ENCODE peak calls at places on chromosomes 16 and 17, in eight cellular contexts. G is lower lobe of right lung; H is pancreas; V is HepG2; J is sciatic nerve; L is CD4-positive, alpha-beta T cell; D is Right ventricle myocardium inferior; C is activated CD8-positive, alpha-beta T cell treated with anti-CD3 and anti-CD28 coated beads for 36 hours. M is an unnamed sample.

GRCh38 chr17:2271985-2272702 is 31.4 kb downstream of the SMG6 start:
- ATAC-seq in G (no peak), H (no peak), V (no peak), J (no peak), L (no peak), D (no peak), C (peak), M (no peak)

GRCh38 chr17:9959377-9959981 is 54.4 kb upstream of the RCVRN start:
- ATAC-seq in G (peak), H (peak), V (peak), J (peak), L (no peak), D (peak), C (peak), M (peak)

GRCh38 chr16:84851192-84852127 is 31.7 kb downstream of the CRISPLD2 start:
- ATAC-seq in G (peak), H (peak), V (peak), J (peak), L (no peak), D (no peak), C (no peak), M (no peak)

GRCh38 chr16:83515395-83515794 is 292.4 kb upstream of the HSBP1 start:
- ATAC-seq in G (no peak), H (no peak), V (no peak), J (no peak), L (no peak), D (no peak), C (no peak), M (no peak)

GRCh38 chr16:86570542-86571196 is 4.0 kb downstream of the FOXC2 start:
- ATAC-seq in G (no peak), H (no peak), V (no peak), J (no peak), L (no peak), D (no peak), C (no peak), M (no peak)

GRCh38 chr16:4647661-4647965 is 23.0 kb downstream of the MGRN1 start:
- ATAC-seq in G (no peak), H (no peak), V (no peak), J (no peak), L (no peak), D (no peak), C (peak), M (no peak)

GRCh38 chr17:39703913-39704312 is 4.0 kb downstream of the ERBB2 start:
- ATAC-seq in G (no peak), H (no peak), V (no peak), J (no peak), L (no peak), D (no peak), C (no peak), M (no peak)

GRCh38 chr17:14748036-14748715 is 447.3 kb downstream of the HS3ST3B1 start:
- ATAC-seq in G (peak), H (no peak), V (no peak), J (no peak), L (no peak), D (no peak), C (peak), M (no peak)

GRCh38 chr17:40224707-40225092 is 5.6 kb downstream of the WIPF2 start:
- ATAC-seq in G (peak), H (peak), V (no peak), J (peak), L (no peak), D (peak), C (no peak), M (no peak)

GRCh38 chr16:20918486-20919239 is 18.1 kb downstream of the LYRM1 start:
- ATAC-seq in G (peak), H (peak), V (peak), J (peak), L (no peak), D (peak), C (no peak), M (peak)

GRCh38 chr17:17549732-17550366 is 41.7 kb downstream of the PEMT start:
- ATAC-seq in G (no peak), H (no peak), V (no peak), J (no peak), L (no peak), D (peak), C (no peak), M (no peak)

M was measured in gastroesophageal sphincter.